ENCODE peak calls at places on chromosome 12, in ten cellular contexts. Y is coronary artery; L is lung; J is MM.1S; Z is progenitor cell of endocrine pancreas; P is choroid plexus epithelial cell; S is activated CD8-positive, alpha-beta T cell treated with anti-CD3 and anti-CD28 coated beads for 36 hours; T is HFF-Myc; N is WTC11; E is GM23338. W is an unnamed sample.

GRCh38 chr12:93050026-93050747 is 121.1 kb upstream of the EEA1 start:
- DNase-seq in P (peak; percentile 97), Y (no peak), T (no peak), Z (no peak), N (no peak), L (no peak), J (no peak), S (no peak), E (peak; percentile 26), W (peak; percentile 16)

GRCh38 chr12:28026701-28027100 is 54.2 kb upstream of the PTHLH start:
- DNase-seq in Y (no peak), N (no peak), Z (no peak), P (no peak), J (no peak), L (no peak), E (no peak), T (no peak), S (no peak), W (peak; percentile 67)

GRCh38 chr12:67650528-67651379 is 2.2 kb downstream of the DYRK2 start:
- DNase-seq in N (no peak), J (no peak), Z (no peak), T (no peak), L (no peak), Y (no peak), S (peak; percentile 24), P (no peak), E (no peak), W (no peak)

GRCh38 chr12:86600664-86601231 is 344.6 kb upstream of the MGAT4C start:
- DNase-seq in S (no peak), E (no peak), P (no peak), L (no peak), Z (no peak), N (no peak), Y (no peak), T (no peak), J (no peak), W (no peak)

GRCh38 chr12:131609762-131610161 is 101.1 kb upstream of the SFSWAP start:
- DNase-seq in Y (no peak), L (no peak), T (no peak), E (no peak), Z (no peak), J (no peak), P (no peak), S (no peak), N (no peak), W (no peak)

GRCh38 chr12:98533723-98534251 is 18.4 kb downstream of the TMPO start:
- DNase-seq in L (no peak), Z (no peak), J (no peak), N (no peak), Y (no peak), T (no peak), E (no peak), S (no peak), P (peak; percentile 72), W (peak; percentile 8)

GRCh38 chr12:10633541-10633940 is 20.1 kb upstream of the MAGOHB start:
- DNase-seq in Y (no peak), P (no peak), T (no peak), Z (no peak), J (no peak), S (no peak), N (no peak), E (no peak), L (no peak), W (no peak)

GRCh38 chr12:81078469-81079196 is 754 bp downstream of the ACSS3 start:
- DNase-seq in Z (no peak), T (peak; percentile 6), P (peak; percentile 78), E (no peak), N (no peak), J (no peak), Y (no peak), S (no peak), L (peak; percentile 31), W (peak; percentile 0)

GRCh38 chr12:48813464-48814312 is 4.6 kb upstream of the CACNB3 start:
- DNase-seq in N (peak; percentile 69), S (no peak), T (no peak), Z (no peak), Y (no peak), E (peak; percentile 89), L (no peak), J (no peak), P (peak; percentile 64), W (no peak)

GRCh38 chr12:57472391-57472790 is 7.3 kb downstream of the ARHGAP9 start:
- DNase-seq in L (no peak), S (no peak), Z (no peak), E (no peak), N (no peak), J (no peak), P (no peak), T (no peak), Y (no peak), W (no peak)

GRCh38 chr12:6280053-6280469 is 30.4 kb upstream of the PLEKHG6 start:
- DNase-seq in S (no peak), Y (no peak), L (peak; percentile 88), E (no peak), N (no peak), T (peak; percentile 88), J (no peak), P (peak; percentile 77), Z (no peak), W (peak; percentile 90)

GRCh38 chr12:132159555-132160003 is 15.3 kb downstream of the NOC4L start:
- DNase-seq in Y (no peak), N (no peak), L (no peak), S (peak; percentile 17), J (no peak), E (no peak), P (no peak), Z (no peak), T (no peak), W (no peak)

GRCh38 chr12:69239922-69240624 is 704 bp downstream of the CPSF6 start:
- DNase-seq in E (peak; percentile 75), N (peak; percentile 60), S (peak; percentile 55), Y (peak; percentile 79), J (peak; percentile 40), Z (peak; percentile 31), L (peak; percentile 46), T (no peak), P (peak; percentile 23), W (no peak)

GRCh38 chr12:39012870-39013269 is 107.5 kb upstream of the CPNE8 start:
- DNase-seq in Y (no peak), S (no peak), N (no peak), P (no peak), Z (no peak), L (no peak), J (no peak), T (no peak), E (no peak), W (no peak)

GRCh38 chr12:90290980-90291975 is 582.6 kb upstream of the ATP2B1 start:
- DNase-seq in E (peak; percentile 72), P (peak; percentile 50), S (no peak), Y (no peak), L (no peak), J (no peak), N (peak; percentile 14), Z (no peak), T (no peak), W (no peak)

GRCh38 chr12:1594045-1594294 is 411 bp downstream of the FBXL14 start:
- DNase-seq in Z (peak; percentile 48), L (no peak), P (peak; percentile 69), Y (no peak), J (peak; percentile 76), E (peak; percentile 75), S (peak; percentile 70), N (peak; percentile 61), T (no peak), W (peak; percentile 51)

GRCh38 chr12:107159384-107159900 is 66.1 kb upstream of the CRY1 start:
- DNase-seq in S (no peak), Z (no peak), J (no peak), P (no peak), E (peak; percentile 15), L (no peak), N (no peak), Y (no peak), T (no peak), W (no peak)

GRCh38 chr12:79119796-79120195 is 255.2 kb downstream of the SYT1 start:
- DNase-seq in S (no peak), E (peak; percentile 90), L (no peak), Z (no peak), J (no peak), N (peak; percentile 53), Y (no peak), T (no peak), P (peak; percentile 20), W (no peak)
- TF ChIP-seq CTCF in S (no peak), E (peak; percentile 55), L (no peak), Z (no peak), J (no peak), N (no peak), Y (no peak), T (no peak), P (peak; percentile 32), W (no peak)

GRCh38 chr12:126856958-126857357 is 1410.0 kb upstream of the TMEM132C start:
- DNase-seq in T (no peak), Z (no peak), N (no peak), Y (no peak), L (no peak), S (no peak), P (no peak), E (peak; percentile 3), J (no peak), W (no peak)
- TF ChIP-seq CTCF in T (no peak), Z (no peak), N (no peak), Y (no peak), L (no peak), S (no peak), P (no peak), E (no peak), J (no peak), W (no peak)

GRCh38 chr12:102300824-102301461 is 103.3 kb upstream of the PMCH start:
- DNase-seq in Z (no peak), L (no peak), J (peak; percentile 80), N (peak; percentile 21), T (peak; percentile 41), P (peak; percentile 79), S (peak; percentile 33), Y (no peak), E (peak; percentile 79), W (peak; percentile 60)
- TF ChIP-seq CTCF in Z (peak; percentile 34), L (no peak), J (peak; percentile 73), N (no peak), T (peak; percentile 47), P (peak; percentile 57), S (peak; percentile 54), Y (no peak), E (peak; percentile 71), W (peak; percentile 78)

DNA sequence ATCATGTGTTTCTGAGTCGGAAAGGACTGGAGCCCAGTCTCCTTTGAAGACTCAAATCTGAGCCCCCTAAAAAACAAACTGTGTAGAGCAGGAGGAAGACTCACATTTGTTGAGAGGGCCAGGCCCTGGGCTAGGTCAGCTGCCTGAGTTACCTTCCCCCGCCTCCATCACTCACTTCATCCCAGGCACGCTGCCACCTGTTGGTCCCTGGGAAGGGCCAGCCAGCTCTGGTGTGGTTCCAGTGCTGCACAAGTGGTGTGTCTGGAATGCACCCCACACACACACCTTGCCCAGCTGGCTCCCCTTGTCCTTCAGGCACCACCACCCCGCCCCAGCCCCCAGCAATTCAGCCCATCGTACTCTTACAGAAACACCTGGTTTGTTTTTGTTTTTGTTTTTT is 9.0 kb downstream of the MVK start:
- DNase-seq in E (peak; percentile 49), L (peak; percentile 90), Y (no peak), Z (no peak), J (no peak), P (no peak), N (peak; percentile 45), T (no peak), S (no peak), W (no peak)
- TF ChIP-seq CTCF in E (no peak), L (no peak), Y (no peak), Z (no peak), J (no peak), P (no peak), N (no peak), T (no peak), S (no peak), W (no peak)

W was measured in HFFc6.